ENCODE peak calls at places on chromosomes 4 and X, in ten cellular contexts. A, H, M, Z, F, K, Y, G, S and L are unnamed samples.

GRCh38 chrX:119758682-119759332 is 419 bp downstream of the SOWAHD start:
- DNase-seq in A (peak; percentile 38), H (no peak), M (no peak), Z (peak; percentile 32), F (no peak), K (no peak), Y (no peak), G (peak; percentile 21), S (no peak), L (peak; percentile 7)

GRCh38 chr4:117447925-117448324 is 362.5 kb upstream of the TRAM1L1 start:
- DNase-seq in A (no peak), H (no peak), M (no peak), Z (no peak), F (no peak), K (peak; percentile 13), Y (no peak), G (peak; percentile 15), S (no peak), L (no peak)

GRCh38 chr4:52001616-52002015 is 18.5 kb downstream of the LRRC66 start:
- DNase-seq in A (no peak), H (no peak), M (peak; percentile 26), Z (no peak), F (no peak), K (no peak), Y (no peak), G (no peak), S (no peak), L (peak; percentile 33)

GRCh38 chrX:153766871-153767673 is 3.0 kb downstream of the PLXNB3 start:
- DNase-seq in A (no peak), H (no peak), M (no peak), Z (no peak), F (no peak), K (no peak), Y (no peak), G (peak; percentile 12), S (peak; percentile 14), L (no peak)

GRCh38 chr4:152255437-152255836 is 280.5 kb downstream of the FBXW7 start:
- DNase-seq in A (peak; percentile 57), H (peak; percentile 41), M (no peak), Z (no peak), F (no peak), K (no peak), Y (no peak), G (no peak), S (no peak), L (peak; percentile 51)

GRCh38 chr4:108117473-108118182 is 51.1 kb downstream of the LEF1 start:
- DNase-seq in A (no peak), H (peak; percentile 29), M (no peak), Z (no peak), F (no peak), K (no peak), Y (no peak), G (no peak), S (no peak), L (no peak)

GRCh38 chr4:24559889-24560288 is 24.5 kb downstream of the DHX15 start:
- DNase-seq in A (no peak), H (no peak), M (no peak), Z (no peak), F (no peak), K (no peak), Y (no peak), G (no peak), S (no peak), L (no peak)

GRCh38 chr4:68987007-68987406 is 35.4 kb upstream of the UGT2A3 start:
- DNase-seq in A (no peak), H (no peak), M (no peak), Z (no peak), F (no peak), K (no peak), Y (no peak), G (no peak), S (no peak), L (no peak)

GRCh38 chr4:7556558-7556957 is 121.8 kb upstream of the PSAPL1 start:
- DNase-seq in A (no peak), H (no peak), M (no peak), Z (no peak), F (no peak), K (no peak), Y (no peak), G (no peak), S (no peak), L (no peak)

GRCh38 chrX:22541926-22542325 is 269.2 kb downstream of the CBLL2 start:
- DNase-seq in A (no peak), H (no peak), M (no peak), Z (no peak), F (no peak), K (no peak), Y (no peak), G (no peak), S (no peak), L (no peak)

GRCh38 chr4:24395937-24396336 is 188.4 kb downstream of the DHX15 start:
- DNase-seq in A (no peak), H (no peak), M (no peak), Z (no peak), F (no peak), K (no peak), Y (no peak), G (no peak), S (no peak), L (no peak)

GRCh38 chr4:48017108-48017527 is 546 bp downstream of the NIPAL1 start:
- DNase-seq in A (peak; percentile 62), H (peak; percentile 64), M (peak; percentile 71), Z (peak; percentile 40), F (peak; percentile 57), K (peak; percentile 31), Y (no peak), G (peak; percentile 61), S (peak; percentile 27), L (peak; percentile 88)

GRCh38 chrX:19725545-19726102 is 161.8 kb downstream of the SH3KBP1 start:
- DNase-seq in A (no peak), H (no peak), M (peak; percentile 24), Z (no peak), F (no peak), K (no peak), Y (no peak), G (no peak), S (no peak), L (no peak)

GRCh38 chr4:182385897-182386296 is 142.7 kb downstream of the TENM3 start:
- DNase-seq in A (no peak), H (no peak), M (no peak), Z (no peak), F (no peak), K (no peak), Y (no peak), G (no peak), S (no peak), L (no peak)

GRCh38 chr4:86934147-86934771 is 552 bp upstream of the AFF1 start:
- DNase-seq in A (no peak), H (peak; percentile 18), M (no peak), Z (no peak), F (no peak), K (no peak), Y (no peak), G (no peak), S (no peak), L (no peak)

GRCh38 chrX:25001808-25002657 is 13.7 kb downstream of the ARX start:
- DNase-seq in A (no peak), H (no peak), M (no peak), Z (peak; percentile 66), F (no peak), K (no peak), Y (no peak), G (no peak), S (no peak), L (no peak)

GRCh38 chrX:148784137-148784536 is 283.7 kb downstream of the AFF2 start:
- DNase-seq in A (no peak), H (no peak), M (no peak), Z (no peak), F (no peak), K (no peak), Y (no peak), G (no peak), S (no peak), L (no peak)